ENCODE peak calls at places on chromosomes 16 and 17, in nine cellular contexts. One of them, this sample, is unnamed.

GRCh38 chr17:68589086-68589485 is 12.1 kb downstream of the FAM20A start:
- DNase-seq in progenitor cell of endocrine pancreas: no peak
- DNase-seq in mesothelial cell of epicardium: no peak
- DNase-seq in Peyer's patch: no peak
- DNase-seq in brain microvascular endothelial cell: no peak
- DNase-seq in dermis blood vessel endothelial cell: no peak
- DNase-seq in GM13977: no peak
- DNase-seq in stimulated activated CD4-positive, alpha-beta T cell treated with anti-CD3 and anti-CD28 coated beads, Interleukin-1b, Interleukin-23, amount 100 ng/mL, for 4 hours: no peak
- DNase-seq in stimulated activated CD8-positive, alpha-beta memory T cell treated with anti-CD3 and anti-CD28 coated beads, Interleukin-7, amount 100 ng/mL, for 24 hours: no peak
- DNase-seq in this sample: no peak

GRCh38 chr16:84341533-84342295 is 26.6 kb upstream of the ATP2C2 start:
- DNase-seq in Peyer's patch: peak; percentile 70
- DNase-seq in mesothelial cell of epicardium: no peak
- DNase-seq in dermis blood vessel endothelial cell: no peak
- DNase-seq in GM13977: no peak
- DNase-seq in stimulated activated CD8-positive, alpha-beta memory T cell treated with anti-CD3 and anti-CD28 coated beads, Interleukin-7, amount 100 ng/mL, for 24 hours: no peak
- DNase-seq in progenitor cell of endocrine pancreas: no peak
- DNase-seq in stimulated activated CD4-positive, alpha-beta T cell treated with anti-CD3 and anti-CD28 coated beads, Interleukin-1b, Interleukin-23, amount 100 ng/mL, for 4 hours: no peak
- DNase-seq in brain microvascular endothelial cell: no peak
- DNase-seq in this sample: no peak

GRCh38 chr17:13589658-13590057 is 12.1 kb downstream of the HS3ST3A1 start:
- DNase-seq in dermis blood vessel endothelial cell: no peak
- DNase-seq in Peyer's patch: no peak
- DNase-seq in stimulated activated CD4-positive, alpha-beta T cell treated with anti-CD3 and anti-CD28 coated beads, Interleukin-1b, Interleukin-23, amount 100 ng/mL, for 4 hours: no peak
- DNase-seq in stimulated activated CD8-positive, alpha-beta memory T cell treated with anti-CD3 and anti-CD28 coated beads, Interleukin-7, amount 100 ng/mL, for 24 hours: no peak
- DNase-seq in brain microvascular endothelial cell: no peak
- DNase-seq in GM13977: no peak
- DNase-seq in progenitor cell of endocrine pancreas: no peak
- DNase-seq in mesothelial cell of epicardium: no peak
- DNase-seq in this sample: no peak

GRCh38 chr16:85243312-85243711 is 131.0 kb upstream of the CIBAR2 start:
- DNase-seq in progenitor cell of endocrine pancreas: no peak
- DNase-seq in dermis blood vessel endothelial cell: no peak
- DNase-seq in stimulated activated CD8-positive, alpha-beta memory T cell treated with anti-CD3 and anti-CD28 coated beads, Interleukin-7, amount 100 ng/mL, for 24 hours: no peak
- DNase-seq in GM13977: no peak
- DNase-seq in mesothelial cell of epicardium: no peak
- DNase-seq in brain microvascular endothelial cell: no peak
- DNase-seq in stimulated activated CD4-positive, alpha-beta T cell treated with anti-CD3 and anti-CD28 coated beads, Interleukin-1b, Interleukin-23, amount 100 ng/mL, for 4 hours: no peak
- DNase-seq in Peyer's patch: no peak
- DNase-seq in this sample: no peak

GRCh38 chr17:45812102-45812501 is 28.0 kb downstream of the CRHR1 start:
- DNase-seq in brain microvascular endothelial cell: no peak
- DNase-seq in stimulated activated CD8-positive, alpha-beta memory T cell treated with anti-CD3 and anti-CD28 coated beads, Interleukin-7, amount 100 ng/mL, for 24 hours: no peak
- DNase-seq in dermis blood vessel endothelial cell: peak; percentile 9
- DNase-seq in progenitor cell of endocrine pancreas: no peak
- DNase-seq in stimulated activated CD4-positive, alpha-beta T cell treated with anti-CD3 and anti-CD28 coated beads, Interleukin-1b, Interleukin-23, amount 100 ng/mL, for 4 hours: no peak
- DNase-seq in mesothelial cell of epicardium: no peak
- DNase-seq in GM13977: no peak
- DNase-seq in Peyer's patch: no peak
- DNase-seq in this sample: peak; percentile 22

GRCh38 chr17:36705651-36706436 is 104.5 kb downstream of the MRM1 start:
- DNase-seq in Peyer's patch: no peak
- DNase-seq in progenitor cell of endocrine pancreas: no peak
- DNase-seq in dermis blood vessel endothelial cell: peak; percentile 65
- DNase-seq in stimulated activated CD8-positive, alpha-beta memory T cell treated with anti-CD3 and anti-CD28 coated beads, Interleukin-7, amount 100 ng/mL, for 24 hours: no peak
- DNase-seq in mesothelial cell of epicardium: no peak
- DNase-seq in brain microvascular endothelial cell: peak; percentile 11
- DNase-seq in stimulated activated CD4-positive, alpha-beta T cell treated with anti-CD3 and anti-CD28 coated beads, Interleukin-1b, Interleukin-23, amount 100 ng/mL, for 4 hours: peak; percentile 30
- DNase-seq in GM13977: peak; percentile 79
- DNase-seq in this sample: no peak

GRCh38 chr17:2170023-2170422 is 115.1 kb downstream of the HIC1 start:
- DNase-seq in progenitor cell of endocrine pancreas: no peak
- DNase-seq in Peyer's patch: no peak
- DNase-seq in GM13977: peak; percentile 70
- DNase-seq in dermis blood vessel endothelial cell: peak; percentile 37
- DNase-seq in mesothelial cell of epicardium: no peak
- DNase-seq in stimulated activated CD8-positive, alpha-beta memory T cell treated with anti-CD3 and anti-CD28 coated beads, Interleukin-7, amount 100 ng/mL, for 24 hours: no peak
- DNase-seq in stimulated activated CD4-positive, alpha-beta T cell treated with anti-CD3 and anti-CD28 coated beads, Interleukin-1b, Interleukin-23, amount 100 ng/mL, for 4 hours: peak; percentile 7
- DNase-seq in brain microvascular endothelial cell: no peak
- DNase-seq in this sample: no peak

GRCh38 chr16:20740007-20740883 is 1.4 kb downstream of the THUMPD1 start:
- DNase-seq in stimulated activated CD4-positive, alpha-beta T cell treated with anti-CD3 and anti-CD28 coated beads, Interleukin-1b, Interleukin-23, amount 100 ng/mL, for 4 hours: no peak
- DNase-seq in dermis blood vessel endothelial cell: peak; percentile 46
- DNase-seq in brain microvascular endothelial cell: peak; percentile 3
- DNase-seq in Peyer's patch: no peak
- DNase-seq in progenitor cell of endocrine pancreas: no peak
- DNase-seq in stimulated activated CD8-positive, alpha-beta memory T cell treated with anti-CD3 and anti-CD28 coated beads, Interleukin-7, amount 100 ng/mL, for 24 hours: no peak
- DNase-seq in GM13977: peak; percentile 17
- DNase-seq in mesothelial cell of epicardium: no peak
- DNase-seq in this sample: no peak

GRCh38 chr17:66008680-66009079 is 183.3 kb downstream of the CEP112 start:
- DNase-seq in GM13977: no peak
- DNase-seq in brain microvascular endothelial cell: no peak
- DNase-seq in stimulated activated CD4-positive, alpha-beta T cell treated with anti-CD3 and anti-CD28 coated beads, Interleukin-1b, Interleukin-23, amount 100 ng/mL, for 4 hours: no peak
- DNase-seq in Peyer's patch: no peak
- DNase-seq in stimulated activated CD8-positive, alpha-beta memory T cell treated with anti-CD3 and anti-CD28 coated beads, Interleukin-7, amount 100 ng/mL, for 24 hours: no peak
- DNase-seq in mesothelial cell of epicardium: no peak
- DNase-seq in dermis blood vessel endothelial cell: no peak
- DNase-seq in progenitor cell of endocrine pancreas: no peak
- DNase-seq in this sample: no peak

GRCh38 chr17:76527430-76528111 is 9.9 kb downstream of the CYGB start:
- DNase-seq in stimulated activated CD8-positive, alpha-beta memory T cell treated with anti-CD3 and anti-CD28 coated beads, Interleukin-7, amount 100 ng/mL, for 24 hours: no peak
- DNase-seq in Peyer's patch: no peak
- DNase-seq in dermis blood vessel endothelial cell: peak; percentile 82
- DNase-seq in mesothelial cell of epicardium: no peak
- DNase-seq in progenitor cell of endocrine pancreas: no peak
- DNase-seq in brain microvascular endothelial cell: peak; percentile 63
- DNase-seq in stimulated activated CD4-positive, alpha-beta T cell treated with anti-CD3 and anti-CD28 coated beads, Interleukin-1b, Interleukin-23, amount 100 ng/mL, for 4 hours: no peak
- DNase-seq in GM13977: peak; percentile 60
- DNase-seq in this sample: no peak

GRCh38 chr17:80387071-80387470 is 27.9 kb upstream of the ENDOV start:
- DNase-seq in brain microvascular endothelial cell: no peak
- DNase-seq in dermis blood vessel endothelial cell: no peak
- DNase-seq in progenitor cell of endocrine pancreas: no peak
- DNase-seq in stimulated activated CD4-positive, alpha-beta T cell treated with anti-CD3 and anti-CD28 coated beads, Interleukin-1b, Interleukin-23, amount 100 ng/mL, for 4 hours: no peak
- DNase-seq in GM13977: no peak
- DNase-seq in Peyer's patch: no peak
- DNase-seq in stimulated activated CD8-positive, alpha-beta memory T cell treated with anti-CD3 and anti-CD28 coated beads, Interleukin-7, amount 100 ng/mL, for 24 hours: no peak
- DNase-seq in mesothelial cell of epicardium: no peak
- DNase-seq in this sample: no peak

GRCh38 chr17:1693339-1693738 is 8.7 kb upstream of the PRPF8 start:
- DNase-seq in progenitor cell of endocrine pancreas: no peak
- DNase-seq in dermis blood vessel endothelial cell: no peak
- DNase-seq in stimulated activated CD8-positive, alpha-beta memory T cell treated with anti-CD3 and anti-CD28 coated beads, Interleukin-7, amount 100 ng/mL, for 24 hours: no peak
- DNase-seq in GM13977: no peak
- DNase-seq in mesothelial cell of epicardium: no peak
- DNase-seq in Peyer's patch: no peak
- DNase-seq in stimulated activated CD4-positive, alpha-beta T cell treated with anti-CD3 and anti-CD28 coated beads, Interleukin-1b, Interleukin-23, amount 100 ng/mL, for 4 hours: no peak
- DNase-seq in brain microvascular endothelial cell: peak; percentile 54
- DNase-seq in this sample: no peak

GRCh38 chr17:8994319-8994718 is 27.0 kb upstream of the NTN1 start:
- DNase-seq in stimulated activated CD4-positive, alpha-beta T cell treated with anti-CD3 and anti-CD28 coated beads, Interleukin-1b, Interleukin-23, amount 100 ng/mL, for 4 hours: peak; percentile 52
- DNase-seq in mesothelial cell of epicardium: peak; percentile 81
- DNase-seq in progenitor cell of endocrine pancreas: peak; percentile 72
- DNase-seq in Peyer's patch: peak; percentile 73
- DNase-seq in brain microvascular endothelial cell: peak; percentile 28
- DNase-seq in GM13977: peak; percentile 49
- DNase-seq in stimulated activated CD8-positive, alpha-beta memory T cell treated with anti-CD3 and anti-CD28 coated beads, Interleukin-7, amount 100 ng/mL, for 24 hours: peak; percentile 46
- DNase-seq in dermis blood vessel endothelial cell: peak; percentile 64
- DNase-seq in this sample: no peak

GRCh38 chr16:81618661-81619060 is 160.4 kb upstream of the PLCG2 start:
- DNase-seq in GM13977: no peak
- DNase-seq in stimulated activated CD8-positive, alpha-beta memory T cell treated with anti-CD3 and anti-CD28 coated beads, Interleukin-7, amount 100 ng/mL, for 24 hours: no peak
- DNase-seq in stimulated activated CD4-positive, alpha-beta T cell treated with anti-CD3 and anti-CD28 coated beads, Interleukin-1b, Interleukin-23, amount 100 ng/mL, for 4 hours: no peak
- DNase-seq in Peyer's patch: no peak
- DNase-seq in progenitor cell of endocrine pancreas: no peak
- DNase-seq in mesothelial cell of epicardium: no peak
- DNase-seq in brain microvascular endothelial cell: no peak
- DNase-seq in dermis blood vessel endothelial cell: no peak
- DNase-seq in this sample: no peak

GRCh38 chr16:62225675-62226074 is 189.4 kb upstream of the CDH8 start:
- DNase-seq in mesothelial cell of epicardium: peak; percentile 69
- DNase-seq in Peyer's patch: peak; percentile 54
- DNase-seq in stimulated activated CD8-positive, alpha-beta memory T cell treated with anti-CD3 and anti-CD28 coated beads, Interleukin-7, amount 100 ng/mL, for 24 hours: no peak
- DNase-seq in progenitor cell of endocrine pancreas: peak; percentile 15
- DNase-seq in stimulated activated CD4-positive, alpha-beta T cell treated with anti-CD3 and anti-CD28 coated beads, Interleukin-1b, Interleukin-23, amount 100 ng/mL, for 4 hours: no peak
- DNase-seq in GM13977: peak; percentile 17
- DNase-seq in brain microvascular endothelial cell: peak; percentile 7
- DNase-seq in dermis blood vessel endothelial cell: no peak
- DNase-seq in this sample: peak; percentile 75

GRCh38 chr16:86581458-86581857 is 3.1 kb downstream of the FOXL1 start:
- DNase-seq in progenitor cell of endocrine pancreas: no peak
- DNase-seq in stimulated activated CD4-positive, alpha-beta T cell treated with anti-CD3 and anti-CD28 coated beads, Interleukin-1b, Interleukin-23, amount 100 ng/mL, for 4 hours: no peak
- DNase-seq in stimulated activated CD8-positive, alpha-beta memory T cell treated with anti-CD3 and anti-CD28 coated beads, Interleukin-7, amount 100 ng/mL, for 24 hours: no peak
- DNase-seq in dermis blood vessel endothelial cell: no peak
- DNase-seq in mesothelial cell of epicardium: no peak
- DNase-seq in GM13977: no peak
- DNase-seq in Peyer's patch: no peak
- DNase-seq in brain microvascular endothelial cell: no peak
- DNase-seq in this sample: no peak

GRCh38 chr16:17803625-17804410 is 333.1 kb upstream of the XYLT1 start:
- DNase-seq in dermis blood vessel endothelial cell: no peak
- DNase-seq in mesothelial cell of epicardium: no peak
- DNase-seq in Peyer's patch: no peak
- DNase-seq in stimulated activated CD4-positive, alpha-beta T cell treated with anti-CD3 and anti-CD28 coated beads, Interleukin-1b, Interleukin-23, amount 100 ng/mL, for 4 hours: no peak
- DNase-seq in GM13977: no peak
- DNase-seq in progenitor cell of endocrine pancreas: no peak
- DNase-seq in brain microvascular endothelial cell: peak; percentile 74
- DNase-seq in stimulated activated CD8-positive, alpha-beta memory T cell treated with anti-CD3 and anti-CD28 coated beads, Interleukin-7, amount 100 ng/mL, for 24 hours: no peak
- DNase-seq in this sample: no peak

GRCh38 chr17:83191388-83192160 is 112.2 kb downstream of the METRNL start:
- DNase-seq in stimulated activated CD4-positive, alpha-beta T cell treated with anti-CD3 and anti-CD28 coated beads, Interleukin-1b, Interleukin-23, amount 100 ng/mL, for 4 hours: no peak
- DNase-seq in Peyer's patch: no peak
- DNase-seq in progenitor cell of endocrine pancreas: no peak
- DNase-seq in brain microvascular endothelial cell: no peak
- DNase-seq in stimulated activated CD8-positive, alpha-beta memory T cell treated with anti-CD3 and anti-CD28 coated beads, Interleukin-7, amount 100 ng/mL, for 24 hours: no peak
- DNase-seq in dermis blood vessel endothelial cell: no peak
- DNase-seq in mesothelial cell of epicardium: peak; percentile 14
- DNase-seq in GM13977: no peak
- DNase-seq in this sample: no peak

GRCh38 chr16:67431077-67431804 is at the start of gene HSD11B2:
- DNase-seq in stimulated activated CD4-positive, alpha-beta T cell treated with anti-CD3 and anti-CD28 coated beads, Interleukin-1b, Interleukin-23, amount 100 ng/mL, for 4 hours: no peak
- DNase-seq in GM13977: peak; percentile 75
- DNase-seq in progenitor cell of endocrine pancreas: peak; percentile 56
- DNase-seq in brain microvascular endothelial cell: no peak
- DNase-seq in mesothelial cell of epicardium: peak; percentile 47
- DNase-seq in stimulated activated CD8-positive, alpha-beta memory T cell treated with anti-CD3 and anti-CD28 coated beads, Interleukin-7, amount 100 ng/mL, for 24 hours: no peak
- DNase-seq in Peyer's patch: no peak
- DNase-seq in dermis blood vessel endothelial cell: peak; percentile 72
- DNase-seq in this sample: no peak

GRCh38 chr16:66933776-66934137 is 445 bp downstream of the CIAO2B start:
- DNase-seq in progenitor cell of endocrine pancreas: no peak
- DNase-seq in Peyer's patch: no peak
- DNase-seq in GM13977: no peak
- DNase-seq in stimulated activated CD4-positive, alpha-beta T cell treated with anti-CD3 and anti-CD28 coated beads, Interleukin-1b, Interleukin-23, amount 100 ng/mL, for 4 hours: peak; percentile 49
- DNase-seq in dermis blood vessel endothelial cell: no peak
- DNase-seq in mesothelial cell of epicardium: no peak
- DNase-seq in brain microvascular endothelial cell: no peak
- DNase-seq in stimulated activated CD8-positive, alpha-beta memory T cell treated with anti-CD3 and anti-CD28 coated beads, Interleukin-7, amount 100 ng/mL, for 24 hours: peak; percentile 18
- DNase-seq in this sample: no peak

GRCh38 chr17:7173687-7174602 is 5.2 kb downstream of the ASGR1 start:
- DNase-seq in dermis blood vessel endothelial cell: peak; percentile 88
- DNase-seq in brain microvascular endothelial cell: no peak
- DNase-seq in stimulated activated CD4-positive, alpha-beta T cell treated with anti-CD3 and anti-CD28 coated beads, Interleukin-1b, Interleukin-23, amount 100 ng/mL, for 4 hours: peak; percentile 8
- DNase-seq in GM13977: peak; percentile 66
- DNase-seq in progenitor cell of endocrine pancreas: peak; percentile 41
- DNase-seq in stimulated activated CD8-positive, alpha-beta memory T cell treated with anti-CD3 and anti-CD28 coated beads, Interleukin-7, amount 100 ng/mL, for 24 hours: peak; percentile 16
- DNase-seq in Peyer's patch: no peak
- DNase-seq in mesothelial cell of epicardium: peak; percentile 44
- DNase-seq in this sample: no peak